ENCODE peak calls at places on chromosomes 6 and 20, in seven cellular contexts. M, S, V, A, E, P and U are unnamed samples.

GRCh38 chr6:84103029-84103428 is 69.5 kb downstream of the MRAP2 start:
- DNase-seq in M (no peak), S (no peak), V (no peak), A (no peak), E (peak; percentile 72), P (no peak), U (no peak)

GRCh38 chr20:51639206-51639832 is 96.8 kb upstream of the NFATC2 start:
- DNase-seq in M (no peak), S (peak; percentile 80), V (peak; percentile 77), A (peak; percentile 81), E (peak; percentile 49), P (peak; percentile 52), U (peak; percentile 81)

GRCh38 chr6:6696867-6697531 is 108.5 kb downstream of the LY86 start:
- DNase-seq in M (peak; percentile 86), S (peak; percentile 79), V (peak; percentile 70), A (peak; percentile 89), E (peak; percentile 68), P (no peak), U (peak; percentile 81)

GRCh38 chr6:53734473-53735299 is 60.1 kb upstream of the LRRC1 start:
- DNase-seq in M (no peak), S (peak; percentile 77), V (peak; percentile 50), A (peak; percentile 64), E (peak; percentile 79), P (no peak), U (peak; percentile 67)

GRCh38 chr20:35294293-35294685 is 2.1 kb upstream of the FAM83C start:
- DNase-seq in M (peak; percentile 37), S (no peak), V (no peak), A (no peak), E (no peak), P (no peak), U (no peak)

GRCh38 chr6:8059129-8059528 is 5.1 kb downstream of the BLOC1S5 start:
- DNase-seq in M (no peak), S (peak; percentile 77), V (peak; percentile 74), A (no peak), E (peak; percentile 57), P (no peak), U (peak; percentile 74)

GRCh38 chr6:41937881-41938574 is 3.6 kb downstream of the CCND3 start:
- DNase-seq in M (no peak), S (peak; percentile 15), V (peak; percentile 83), A (no peak), E (no peak), P (no peak), U (peak; percentile 86)

GRCh38 chr6:109252261-109253041 is 129.8 kb downstream of the CD164 start:
- DNase-seq in M (no peak), S (no peak), V (no peak), A (no peak), E (no peak), P (no peak), U (no peak)

GRCh38 chr20:52998268-52998667 is 26.1 kb downstream of the TSHZ2 start:
- DNase-seq in M (no peak), S (no peak), V (no peak), A (no peak), E (no peak), P (no peak), U (no peak)

GRCh38 chr20:36145877-36146707 is 8.4 kb upstream of the EPB41L1 start:
- DNase-seq in M (no peak), S (no peak), V (peak; percentile 39), A (no peak), E (no peak), P (no peak), U (no peak)

GRCh38 chr20:38997622-38998021 is 35.5 kb downstream of the DHX35 start:
- DNase-seq in M (no peak), S (no peak), V (no peak), A (no peak), E (no peak), P (no peak), U (no peak)

GRCh38 chr6:118495639-118496296 is 52.3 kb upstream of the PLN start:
- DNase-seq in M (no peak), S (peak; percentile 50), V (no peak), A (no peak), E (peak; percentile 32), P (no peak), U (peak; percentile 17)

GRCh38 chr6:165695736-165696515 is 32.9 kb upstream of the PDE10A start:
- DNase-seq in M (no peak), S (peak; percentile 26), V (no peak), A (no peak), E (no peak), P (no peak), U (peak; percentile 16)

GRCh38 chr6:24194968-24195700 is 69.1 kb downstream of the NRSN1 start:
- DNase-seq in M (no peak), S (no peak), V (no peak), A (peak; percentile 24), E (no peak), P (no peak), U (no peak)

GRCh38 chr6:89667872-89668556 is 29.5 kb upstream of the LYRM2 start:
- DNase-seq in M (no peak), S (peak; percentile 90), V (peak; percentile 54), A (no peak), E (peak; percentile 45), P (no peak), U (peak; percentile 17)

GRCh38 chr20:10288421-10288820 is 69.8 kb downstream of the SNAP25 start:
- DNase-seq in M (no peak), S (no peak), V (no peak), A (no peak), E (no peak), P (no peak), U (no peak)

GRCh38 chr6:33841070-33841469 is 37.3 kb upstream of the MLN start:
- DNase-seq in M (no peak), S (no peak), V (no peak), A (no peak), E (no peak), P (no peak), U (no peak)

GRCh38 chr6:108801331-108801730 is 46.9 kb upstream of the ARMC2 start:
- DNase-seq in M (no peak), S (no peak), V (no peak), A (no peak), E (no peak), P (no peak), U (no peak)

GRCh38 chr6:149331871-149332270 is 14.4 kb downstream of the TAB2 start:
- DNase-seq in M (no peak), S (no peak), V (no peak), A (no peak), E (peak; percentile 21), P (no peak), U (no peak)

GRCh38 chr20:51505566-51505965 is 37.0 kb downstream of the NFATC2 start:
- DNase-seq in M (peak; percentile 18), S (no peak), V (no peak), A (no peak), E (no peak), P (no peak), U (no peak)

GRCh38 chr6:44742828-44743372 is 355.4 kb downstream of the CDC5L start:
- DNase-seq in M (no peak), S (no peak), V (no peak), A (no peak), E (no peak), P (no peak), U (no peak)

GRCh38 chr6:44926556-44926955 is 401.6 kb upstream of the RUNX2 start:
- DNase-seq in M (no peak), S (peak; percentile 24), V (no peak), A (no peak), E (no peak), P (no peak), U (no peak)

GRCh38 chr6:2791124-2792050 is 26.2 kb downstream of the WRNIP1 start:
- DNase-seq in M (no peak), S (peak; percentile 96), V (peak; percentile 87), A (peak; percentile 75), E (peak; percentile 91), P (no peak), U (peak; percentile 89)

GRCh38 chr20:62122659-62123449 is 579 bp downstream of the LSM14B start:
- DNase-seq in M (peak; percentile 83), S (peak; percentile 45), V (peak; percentile 31), A (peak; percentile 61), E (peak; percentile 44), P (no peak), U (peak; percentile 27)

GRCh38 chr20:17571967-17572638 is 2.2 kb downstream of the DSTN start:
- DNase-seq in M (no peak), S (no peak), V (no peak), A (no peak), E (no peak), P (no peak), U (no peak)
- H3K4me3 ChIP-seq in M (peak overlapping the region; percentile 93), S (peak overlapping the region; percentile 90), V (peak overlapping the region; percentile 95), A (peak overlapping the region; percentile 81), E (peak overlapping the region; percentile 63), P (peak overlapping the region; percentile 81), U (peak overlapping the region; percentile 68)

GRCh38 chr6:55290736-55291135 is 36.5 kb upstream of the GFRAL start:
- DNase-seq in M (no peak), S (peak; percentile 23), V (no peak), A (no peak), E (no peak), P (no peak), U (no peak)

GRCh38 chr6:55293116-55293515 is 34.2 kb upstream of the GFRAL start:
- DNase-seq in M (no peak), S (peak; percentile 70), V (peak; percentile 17), A (peak; percentile 36), E (no peak), P (no peak), U (peak; percentile 31)
- TF ChIP-seq CTCF in M (peak; percentile 22), S (peak; percentile 61), V (peak; percentile 29), A (peak; percentile 63), E (peak; percentile 24), P (no peak), U (peak; percentile 44)

GRCh38 chr20:17522528-17522927 is 8.7 kb downstream of the BFSP1 start:
- DNase-seq in M (no peak), S (no peak), V (no peak), A (no peak), E (no peak), P (no peak), U (no peak)

GRCh38 chr20:17520583-17520982 is 10.6 kb downstream of the BFSP1 start:
- DNase-seq in M (no peak), S (no peak), V (peak; percentile 41), A (no peak), E (no peak), P (no peak), U (peak; percentile 39)

GRCh38 chr20:17519606-17520285 is 11.4 kb downstream of the BFSP1 start:
- DNase-seq in M (no peak), S (no peak), V (no peak), A (no peak), E (no peak), P (no peak), U (no peak)

GRCh38 chr20:17515053-17515452 is 16.1 kb downstream of the BFSP1 start:
- DNase-seq in M (no peak), S (no peak), V (no peak), A (no peak), E (no peak), P (no peak), U (no peak)

GRCh38 chr20:17518339-17519052 is 12.7 kb downstream of the BFSP1 start:
- DNase-seq in M (no peak), S (no peak), V (no peak), A (peak; percentile 39), E (no peak), P (peak; percentile 40), U (no peak)
- H3K4me3 ChIP-seq in M (no peak overlapping the region), S (no peak overlapping the region), V (no peak overlapping the region), A (no peak overlapping the region), E (no peak overlapping the region), P (no peak overlapping the region), U (no peak overlapping the region)

DNA sequence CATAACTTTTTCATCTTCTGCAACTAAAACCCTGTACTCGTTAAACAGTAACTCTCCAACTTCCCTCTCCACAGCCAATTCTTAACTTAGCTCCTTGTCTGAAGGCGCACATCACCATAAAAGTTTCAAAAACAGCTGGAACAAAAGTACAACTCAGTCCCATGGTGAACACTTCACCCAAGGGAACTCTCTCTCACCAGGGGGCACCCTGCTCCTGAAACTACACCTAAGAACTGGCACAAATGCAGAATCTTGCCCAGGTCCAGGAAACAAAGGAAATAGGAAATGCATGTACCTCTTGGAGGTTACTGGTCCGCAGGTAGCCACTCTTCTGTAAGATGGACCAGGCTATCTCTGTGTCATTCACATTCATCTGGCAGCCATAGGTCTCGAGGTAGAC is 6.6 kb downstream of the CDK5RAP1 start:
- DNase-seq in M (no peak), S (peak; percentile 20), V (no peak), A (no peak), E (no peak), P (no peak), U (no peak)
- TF ChIP-seq CTCF in M (no peak), S (peak; percentile 24), V (no peak), A (no peak), E (no peak), P (no peak), U (peak; percentile 24)